ENCODE peak calls at places on chromosomes 13 and 19, in four cellular contexts. One of them, this sample, is unnamed.

GRCh38 chr13:75481176-75482069 is 546 bp downstream of the TBC1D4 start:
- DNase-seq in HepG2: no peak
- DNase-seq in GM12878: no peak
- DNase-seq in SK-N-SH: peak
- DNase-seq in this sample: peak

GRCh38 chr19:2984196-2984490 is 6.8 kb downstream of the TLE6 start:
- DNase-seq in HepG2: no peak
- DNase-seq in SK-N-SH: no peak
- DNase-seq in GM12878: no peak
- DNase-seq in this sample: no peak

GRCh38 chr19:33946535-33947323 is 150.1 kb downstream of the KCTD15 start:
- DNase-seq in SK-N-SH: no peak
- DNase-seq in GM12878: no peak
- DNase-seq in HepG2: peak
- DNase-seq in this sample: no peak

GRCh38 chr13:98232456-98232855 is 55.4 kb upstream of the RNF113B start:
- DNase-seq in SK-N-SH: no peak
- DNase-seq in HepG2: no peak
- DNase-seq in GM12878: no peak
- DNase-seq in this sample: no peak

GRCh38 chr19:38064661-38065425 is 157.8 kb downstream of the SIPA1L3 start:
- DNase-seq in GM12878: no peak
- DNase-seq in SK-N-SH: no peak
- DNase-seq in HepG2: no peak
- DNase-seq in this sample: no peak

GRCh38 chr13:83824120-83824519 is 58.2 kb downstream of the SLITRK1 start:
- DNase-seq in SK-N-SH: no peak
- DNase-seq in HepG2: no peak
- DNase-seq in GM12878: no peak
- DNase-seq in this sample: no peak

GRCh38 chr13:113109151-113110047 is 3.8 kb downstream of the F7 start:
- DNase-seq in SK-N-SH: no peak
- DNase-seq in HepG2: no peak
- DNase-seq in GM12878: no peak
- DNase-seq in this sample: no peak

GRCh38 chr13:99215466-99215865 is 14.8 kb downstream of the UBAC2 start:
- DNase-seq in HepG2: no peak
- DNase-seq in GM12878: no peak
- DNase-seq in SK-N-SH: no peak
- DNase-seq in this sample: no peak

GRCh38 chr19:47762615-47763308 is 15.7 kb upstream of the SELENOW start:
- DNase-seq in HepG2: no peak
- DNase-seq in GM12878: no peak
- DNase-seq in SK-N-SH: no peak
- DNase-seq in this sample: no peak

GRCh38 chr19:49763230-49763629 is at the start of gene TSKS:
- DNase-seq in HepG2: no peak
- DNase-seq in SK-N-SH: no peak
- DNase-seq in GM12878: no peak
- DNase-seq in this sample: no peak

GRCh38 chr19:53553865-53554791 is 16.2 kb downstream of the ZNF331 start:
- DNase-seq in HepG2: no peak
- DNase-seq in GM12878: peak
- DNase-seq in SK-N-SH: peak
- DNase-seq in this sample: no peak

GRCh38 chr13:53442979-53443378 is 414.4 kb downstream of the OLFM4 start:
- DNase-seq in HepG2: no peak
- DNase-seq in GM12878: no peak
- DNase-seq in SK-N-SH: no peak
- DNase-seq in this sample: no peak

GRCh38 chr13:105333416-105333815 is 1202.0 kb downstream of the EFNB2 start:
- DNase-seq in SK-N-SH: no peak
- DNase-seq in HepG2: no peak
- DNase-seq in GM12878: no peak
- DNase-seq in this sample: no peak

GRCh38 chr13:114109646-114110045 is 22.8 kb downstream of the RASA3 start:
- DNase-seq in SK-N-SH: peak
- DNase-seq in HepG2: no peak
- DNase-seq in GM12878: no peak
- DNase-seq in this sample: no peak

GRCh38 chr19:47609885-47610545 is 1.1 kb downstream of the BICRA start:
- DNase-seq in SK-N-SH: peak
- DNase-seq in HepG2: peak
- DNase-seq in GM12878: no peak
- DNase-seq in this sample: peak

GRCh38 chr13:75318138-75318833 is 163.7 kb downstream of the TBC1D4 start:
- DNase-seq in HepG2: no peak
- DNase-seq in SK-N-SH: no peak
- DNase-seq in GM12878: no peak
- DNase-seq in this sample: no peak

GRCh38 chr19:5048091-5048726 is 79.3 kb downstream of the KDM4B start:
- DNase-seq in HepG2: peak
- DNase-seq in GM12878: no peak
- DNase-seq in SK-N-SH: peak
- DNase-seq in this sample: peak

GRCh38 chr19:46859637-46860124 is 1.1 kb upstream of the ARHGAP35 start:
- DNase-seq in HepG2: peak
- DNase-seq in SK-N-SH: peak
- DNase-seq in GM12878: no peak
- DNase-seq in this sample: peak

GRCh38 chr13:75704942-75705320 is 68.8 kb downstream of the LMO7 start:
- DNase-seq in HepG2: no peak
- DNase-seq in GM12878: no peak
- DNase-seq in SK-N-SH: no peak
- DNase-seq in this sample: no peak

GRCh38 chr19:38255759-38256052 is 468 bp downstream of the PPP1R14A start:
- DNase-seq in GM12878: no peak
- DNase-seq in HepG2: no peak
- DNase-seq in SK-N-SH: peak
- DNase-seq in this sample: peak

GRCh38 chr19:28966737-28967401 is 246.1 kb downstream of the UQCRFS1 start:
- DNase-seq in GM12878: no peak
- DNase-seq in SK-N-SH: no peak
- DNase-seq in HepG2: no peak
- DNase-seq in this sample: no peak

GRCh38 chr19:4582980-4583842 is 23.7 kb upstream of the SEMA6B start:
- DNase-seq in GM12878: no peak
- DNase-seq in SK-N-SH: peak
- DNase-seq in HepG2: peak
- DNase-seq in this sample: no peak

GRCh38 chr19:44718441-44719261 is 19.7 kb downstream of the CEACAM16 start:
- DNase-seq in SK-N-SH: no peak
- DNase-seq in HepG2: peak
- DNase-seq in GM12878: no peak
- DNase-seq in this sample: no peak

GRCh38 chr13:19713186-19713965 is 69.4 kb downstream of the PSPC1 start:
- DNase-seq in SK-N-SH: no peak
- DNase-seq in HepG2: no peak
- DNase-seq in GM12878: peak
- DNase-seq in this sample: peak

GRCh38 chr13:45092668-45093067 is 27.6 kb upstream of the GTF2F2 start:
- DNase-seq in GM12878: no peak
- DNase-seq in HepG2: no peak
- DNase-seq in SK-N-SH: no peak
- DNase-seq in this sample: no peak

GRCh38 chr19:41302624-41303351 is 7.2 kb upstream of the CCDC97 start:
- DNase-seq in HepG2: no peak
- DNase-seq in GM12878: peak
- DNase-seq in SK-N-SH: no peak
- DNase-seq in this sample: no peak

GRCh38 chr13:106533940-106534843 is 1.3 kb downstream of the EFNB2 start:
- DNase-seq in HepG2: no peak
- DNase-seq in GM12878: no peak
- DNase-seq in SK-N-SH: peak
- DNase-seq in this sample: no peak

GRCh38 chr13:109154546-109154945 is 525.1 kb downstream of the MYO16 start:
- DNase-seq in SK-N-SH: no peak
- DNase-seq in GM12878: no peak
- DNase-seq in HepG2: no peak
- DNase-seq in this sample: no peak

GRCh38 chr19:45092747-45093678 is at the start of gene PPP1R37:
- DNase-seq in SK-N-SH: peak
- DNase-seq in GM12878: peak
- DNase-seq in HepG2: peak
- DNase-seq in this sample: peak

GRCh38 chr13:87089391-87089790 is 581.8 kb upstream of the SLITRK5 start:
- DNase-seq in HepG2: no peak
- DNase-seq in SK-N-SH: no peak
- DNase-seq in GM12878: no peak
- DNase-seq in this sample: no peak

GRCh38 chr19:42324655-42325307 is 654 bp upstream of the MEGF8 start:
- DNase-seq in HepG2: no peak
- DNase-seq in GM12878: no peak
- DNase-seq in SK-N-SH: no peak
- DNase-seq in this sample: no peak

GRCh38 chr19:50749490-50749889 is 20.8 kb upstream of the GPR32 start:
- DNase-seq in SK-N-SH: no peak
- DNase-seq in GM12878: no peak
- DNase-seq in HepG2: no peak
- DNase-seq in this sample: no peak

GRCh38 chr13:60590775-60591174 is 193.8 kb downstream of the TDRD3 start:
- DNase-seq in HepG2: no peak
- DNase-seq in SK-N-SH: no peak
- DNase-seq in GM12878: no peak
- DNase-seq in this sample: no peak

GRCh38 chr13:32940601-32941000 is 75.6 kb upstream of the KL start:
- DNase-seq in GM12878: no peak
- DNase-seq in SK-N-SH: peak
- DNase-seq in HepG2: no peak
- DNase-seq in this sample: no peak
- TF ChIP-seq NFIC in GM12878: no peak
- TF ChIP-seq NFIC in SK-N-SH: peak
- TF ChIP-seq NFIC in HepG2: no peak
- TF ChIP-seq NFIC in this sample: no peak

GRCh38 chr19:13060964-13061927 is 41.4 kb downstream of the LYL1 start:
- DNase-seq in SK-N-SH: peak
- DNase-seq in GM12878: peak
- DNase-seq in HepG2: peak
- DNase-seq in this sample: peak
- H3K27ac ChIP-seq in SK-N-SH: peak
- H3K27ac ChIP-seq in GM12878: no peak
- H3K27ac ChIP-seq in HepG2: peak
- H3K27ac ChIP-seq in this sample: no peak

GRCh38 chr13:101115762-101116161 is 300.5 kb downstream of the NALCN start:
- DNase-seq in GM12878: no peak
- DNase-seq in HepG2: no peak
- DNase-seq in SK-N-SH: no peak
- DNase-seq in this sample: no peak
- TF ChIP-seq NFIC in GM12878: no peak
- TF ChIP-seq NFIC in HepG2: no peak
- TF ChIP-seq NFIC in SK-N-SH: no peak
- TF ChIP-seq NFIC in this sample: no peak

GRCh38 chr13:111215081-111216047 is 100.3 kb downstream of the ARHGEF7 start:
- DNase-seq in SK-N-SH: no peak
- DNase-seq in HepG2: no peak
- DNase-seq in GM12878: no peak
- DNase-seq in this sample: no peak
- H3K27ac ChIP-seq in SK-N-SH: no peak
- H3K27ac ChIP-seq in HepG2: no peak
- H3K27ac ChIP-seq in GM12878: no peak
- H3K27ac ChIP-seq in this sample: no peak

GRCh38 chr13:110343241-110343865 is 36.3 kb downstream of the COL4A2 start:
- DNase-seq in GM12878: no peak
- DNase-seq in HepG2: no peak
- DNase-seq in SK-N-SH: no peak
- DNase-seq in this sample: no peak
- TF ChIP-seq NFIC in GM12878: no peak
- TF ChIP-seq NFIC in HepG2: no peak
- TF ChIP-seq NFIC in SK-N-SH: no peak
- TF ChIP-seq NFIC in this sample: no peak

GRCh38 chr19:16281743-16282142 is 42.9 kb upstream of the KLF2 start:
- DNase-seq in GM12878: no peak
- DNase-seq in HepG2: no peak
- DNase-seq in SK-N-SH: no peak
- DNase-seq in this sample: no peak

GRCh38 chr19:16283103-16283469 is 41.5 kb upstream of the KLF2 start:
- DNase-seq in GM12878: no peak
- DNase-seq in HepG2: no peak
- DNase-seq in SK-N-SH: no peak
- DNase-seq in this sample: no peak

GRCh38 chr19:16289594-16289993 is 35.0 kb upstream of the KLF2 start:
- DNase-seq in SK-N-SH: no peak
- DNase-seq in HepG2: no peak
- DNase-seq in GM12878: no peak
- DNase-seq in this sample: no peak

GRCh38 chr19:16288544-16288943 is 36.1 kb upstream of the KLF2 start:
- DNase-seq in HepG2: no peak
- DNase-seq in SK-N-SH: no peak
- DNase-seq in GM12878: no peak
- DNase-seq in this sample: no peak

GRCh38 chr19:16285769-16286564 is 38.7 kb upstream of the KLF2 start:
- DNase-seq in GM12878: no peak
- DNase-seq in SK-N-SH: no peak
- DNase-seq in HepG2: no peak
- DNase-seq in this sample: no peak
- H3K27ac ChIP-seq in GM12878: no peak
- H3K27ac ChIP-seq in SK-N-SH: no peak
- H3K27ac ChIP-seq in HepG2: no peak
- H3K27ac ChIP-seq in this sample: no peak

GRCh38 chr13:74114202-74114601 is 20.0 kb downstream of the KLF12 start:
- DNase-seq in GM12878: no peak
- DNase-seq in SK-N-SH: no peak
- DNase-seq in HepG2: no peak
- DNase-seq in this sample: no peak

GRCh38 chr13:74114641-74115040 is 19.6 kb downstream of the KLF12 start:
- DNase-seq in SK-N-SH: no peak
- DNase-seq in HepG2: no peak
- DNase-seq in GM12878: no peak
- DNase-seq in this sample: no peak

GRCh38 chr13:74117207-74117705 is 16.9 kb downstream of the KLF12 start:
- DNase-seq in GM12878: no peak
- DNase-seq in SK-N-SH: no peak
- DNase-seq in HepG2: no peak
- DNase-seq in this sample: no peak

GRCh38 chr13:74111901-74112824 is 22.0 kb downstream of the KLF12 start:
- DNase-seq in HepG2: no peak
- DNase-seq in SK-N-SH: no peak
- DNase-seq in GM12878: no peak
- DNase-seq in this sample: no peak

GRCh38 chr13:74115138-74115537 is 19.1 kb downstream of the KLF12 start:
- DNase-seq in SK-N-SH: no peak
- DNase-seq in GM12878: no peak
- DNase-seq in HepG2: no peak
- DNase-seq in this sample: no peak
- TF ChIP-seq NFIC in SK-N-SH: no peak
- TF ChIP-seq NFIC in GM12878: no peak
- TF ChIP-seq NFIC in HepG2: no peak
- TF ChIP-seq NFIC in this sample: no peak

GRCh38 chr19:6423499-6424189 is 967 bp downstream of the KHSRP start:
- DNase-seq in SK-N-SH: peak
- DNase-seq in HepG2: peak
- DNase-seq in GM12878: no peak
- DNase-seq in this sample: peak
- H3K27ac ChIP-seq in SK-N-SH: peak
- H3K27ac ChIP-seq in HepG2: peak
- H3K27ac ChIP-seq in GM12878: peak
- H3K27ac ChIP-seq in this sample: peak

This sample was measured in K562.